ENCODE peak calls at places on chromosome 7, in five cellular contexts. I is endothelial cell, T is transverse colon, J is cardiac fibroblast, R is WTC11. U is an unnamed sample.
A peak's percentile ranks its signal among the peaks of the same experiment; 100 is the strongest.

GRCh38 chr7:128115326-128115820 is 84.1 kb upstream of the LRRC4 start:
- DNase-seq in I (no peak), T (no peak), J (peak; percentile 32), R (no peak), U (no peak)

GRCh38 chr7:43808410-43808809 is 49.9 kb downstream of the BLVRA start:
- DNase-seq in I (no peak), T (no peak), J (no peak), R (no peak), U (no peak)

GRCh38 chr7:157444011-157444842 is 107.4 kb downstream of the DNAJB6 start:
- DNase-seq in R (no peak), I (no peak), J (no peak), T (no peak), U (no peak)

GRCh38 chr7:141696386-141696785 is 5.6 kb downstream of the DENND11 start:
- DNase-seq in J (no peak), R (no peak), T (no peak), I (no peak), U (no peak)

GRCh38 chr7:135998081-135998480 is 20.9 kb upstream of the MTPN start:
- DNase-seq in R (no peak), T (no peak), I (no peak), J (no peak), U (no peak)

GRCh38 chr7:78702770-78703169 is 750.7 kb downstream of the MAGI2 start:
- DNase-seq in I (no peak), R (no peak), J (peak; percentile 93), T (no peak), U (no peak)

GRCh38 chr7:117946201-117946633 is 73.0 kb upstream of the CTTNBP2 start:
- DNase-seq in R (no peak), T (no peak), J (no peak), I (no peak), U (no peak)

GRCh38 chr7:114758661-114759227 is 163.2 kb upstream of the MDFIC start:
- DNase-seq in T (no peak), J (no peak), I (no peak), R (no peak), U (no peak)

GRCh38 chr7:91759205-91759863 is 121.2 kb downstream of the MTERF1 start:
- DNase-seq in T (peak; percentile 93), J (peak; percentile 71), R (peak; percentile 56), I (peak; percentile 29), U (no peak)

GRCh38 chr7:86925221-86925620 is 134.2 kb downstream of the ELAPOR2 start:
- DNase-seq in I (no peak), T (no peak), R (no peak), J (no peak), U (no peak)

GRCh38 chr7:132145466-132145865 is 430.8 kb downstream of the PLXNA4 start:
- DNase-seq in J (peak; percentile 60), T (no peak), I (no peak), R (no peak), U (peak; percentile 56)

GRCh38 chr7:129222064-129222463 is 2.8 kb upstream of the AHCYL2 start:
- DNase-seq in I (peak; percentile 21), J (no peak), T (no peak), R (no peak), U (peak; percentile 79)

GRCh38 chr7:149468208-149468607 is 7.3 kb upstream of the ZNF777 start:
- DNase-seq in R (no peak), T (no peak), J (peak; percentile 47), I (no peak), U (no peak)

GRCh38 chr7:3606436-3606835 is 305.4 kb downstream of the SDK1 start:
- DNase-seq in I (no peak), R (no peak), J (no peak), T (no peak), U (no peak)

GRCh38 chr7:129103561-129104324 is 40.8 kb upstream of the TSPAN33 start:
- DNase-seq in I (no peak), J (no peak), R (no peak), T (no peak), U (no peak)

GRCh38 chr7:127845497-127846214 is 185.6 kb downstream of the LRRC4 start:
- DNase-seq in J (no peak), I (no peak), T (no peak), R (no peak), U (no peak)

GRCh38 chr7:15747187-15748111 is 61.0 kb upstream of the MEOX2 start:
- DNase-seq in J (peak; percentile 27), R (no peak), I (no peak), T (no peak), U (no peak)

GRCh38 chr7:131544449-131545425 is 11.7 kb downstream of the PODXL start:
- DNase-seq in I (peak; percentile 44), R (no peak), T (no peak), J (peak; percentile 40), U (peak; percentile 43)

GRCh38 chr7:17948503-17949238 is 8.4 kb upstream of the SNX13 start:
- DNase-seq in I (no peak), J (peak; percentile 60), T (no peak), R (no peak), U (no peak)

GRCh38 chr7:5421626-5422323 is 1.9 kb downstream of the TNRC18 start:
- DNase-seq in R (no peak), J (peak; percentile 76), T (peak; percentile 64), I (peak; percentile 12), U (no peak)

GRCh38 chr7:36186841-36187240 is 33.8 kb downstream of the EEPD1 start:
- DNase-seq in T (no peak), I (no peak), R (no peak), J (no peak), U (no peak)

GRCh38 chr7:13278020-13278419 is 590.6 kb downstream of the ARL4A start:
- DNase-seq in R (no peak), J (no peak), I (no peak), T (no peak), U (no peak)

GRCh38 chr7:156219307-156220077 is 407.2 kb upstream of the SHH start:
- DNase-seq in J (no peak), T (no peak), R (no peak), I (no peak), U (no peak)

GRCh38 chr7:156217803-156218202 is 405.5 kb upstream of the SHH start:
- DNase-seq in J (no peak), T (no peak), I (no peak), R (no peak), U (no peak)

GRCh38 chr7:156220701-156221100 is 408.4 kb upstream of the SHH start:
- DNase-seq in J (no peak), I (no peak), R (no peak), T (no peak), U (no peak)

GRCh38 chr7:156220078-156220605 is 407.9 kb upstream of the SHH start:
- DNase-seq in J (no peak), I (no peak), R (no peak), T (no peak), U (no peak)

DNA sequence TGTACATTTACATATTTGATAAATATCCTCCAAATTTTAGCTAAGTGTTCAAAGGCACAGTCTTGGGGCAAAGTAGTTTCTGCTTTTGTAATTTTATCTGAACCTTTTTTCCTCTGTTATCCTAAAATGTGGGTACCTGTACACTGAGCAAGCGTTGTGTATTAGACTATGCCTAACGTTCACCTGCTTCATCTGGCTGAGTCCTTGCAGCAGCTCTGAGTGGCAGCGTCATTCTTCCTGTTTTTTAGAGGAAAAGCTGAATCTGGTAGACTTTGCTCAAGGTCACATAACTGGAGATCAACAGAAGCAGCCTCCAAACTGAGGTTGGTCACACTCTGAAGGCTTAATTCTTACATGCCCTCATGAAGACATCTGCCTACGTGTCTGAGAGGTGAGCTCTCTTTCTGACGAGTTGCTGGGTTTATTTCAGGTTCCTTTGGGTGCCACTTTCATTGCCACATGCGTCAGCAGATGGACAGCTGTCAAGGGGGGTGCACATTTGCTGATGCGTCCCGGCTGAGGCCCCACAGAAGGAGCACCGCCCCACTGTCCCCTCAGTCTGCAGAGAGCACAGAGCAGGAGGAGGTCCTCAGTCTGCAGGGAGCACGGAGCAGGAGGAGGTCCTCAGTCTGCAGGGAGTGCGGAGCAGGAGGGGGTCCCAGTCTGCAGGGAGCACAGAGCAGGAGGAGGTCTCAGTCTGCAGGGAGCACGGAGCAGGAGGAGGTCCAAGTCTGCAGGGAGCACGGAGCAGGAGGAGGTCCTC is 406.5 kb upstream of the SHH start:
- DNase-seq in J (no peak), T (no peak), I (no peak), R (no peak), U (no peak)
- TF ChIP-seq CTCF in J (no peak), T (no peak), I (no peak), R (no peak), U (no peak)

GRCh38 chr7:112404321-112404720 is 45.9 kb upstream of the IFRD1 start:
- DNase-seq in J (no peak), T (no peak), I (no peak), R (no peak), U (no peak)
- TF ChIP-seq CTCF in J (no peak), T (no peak), I (no peak), R (no peak), U (no peak)

GRCh38 chr7:100825215-100825671 is 2.1 kb downstream of the EPHB4 start:
- DNase-seq in J (peak; percentile 33), T (no peak), R (no peak), I (peak; percentile 53), U (no peak)

GRCh38 chr7:100826546-100827329 is 585 bp downstream of the EPHB4 start:
- DNase-seq in J (peak; percentile 29), R (peak; percentile 31), I (no peak), T (no peak), U (no peak)

GRCh38 chr7:100824499-100825214 is 2.7 kb downstream of the EPHB4 start:
- DNase-seq in I (no peak), J (no peak), R (no peak), T (no peak), U (no peak)

GRCh38 chr7:100827330-100828226 is at the start of gene EPHB4:
- DNase-seq in I (peak; percentile 87), T (peak; percentile 83), R (peak; percentile 90), J (peak; percentile 85), U (no peak)

DNA sequence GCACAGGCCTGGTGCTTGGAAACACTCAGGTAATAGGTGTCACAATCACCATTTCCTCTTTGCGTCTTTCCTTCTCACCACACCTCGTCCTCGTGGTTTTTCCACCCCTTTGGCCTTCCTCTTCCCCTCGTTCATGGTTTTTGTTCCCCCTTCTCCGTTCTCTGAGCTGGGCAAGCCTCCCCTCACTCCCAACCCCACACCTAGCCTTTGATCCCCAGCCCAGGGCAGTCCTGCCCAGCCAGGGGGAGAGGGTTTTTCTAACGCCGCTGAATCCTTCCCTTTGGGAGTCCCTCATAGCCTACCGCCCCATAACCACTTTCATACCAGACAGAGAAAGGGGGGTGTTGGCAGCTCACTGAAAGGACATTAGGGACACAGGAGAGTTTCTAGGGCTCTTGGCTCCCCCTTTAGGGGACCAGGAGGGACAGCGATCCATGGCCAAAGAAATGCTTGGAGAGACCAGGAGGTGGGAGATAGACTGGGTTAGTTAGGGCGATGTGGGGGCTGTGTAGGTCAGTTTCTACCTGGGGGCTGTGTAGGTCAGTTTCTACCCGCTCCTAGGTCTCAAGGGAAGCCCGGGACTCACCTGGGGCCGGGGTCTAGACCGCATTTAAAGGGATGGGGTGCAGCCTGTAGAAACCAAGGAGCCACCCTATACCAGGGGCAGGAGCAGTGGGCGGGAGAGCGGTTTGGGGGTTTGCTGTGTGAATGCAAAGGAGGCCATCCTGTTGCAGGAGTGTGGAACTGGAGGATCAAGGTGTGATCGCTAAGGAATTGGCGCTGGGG is 1.4 kb downstream of the EPHB4 start:
- DNase-seq in I (no peak), J (peak; percentile 54), T (no peak), R (no peak), U (peak; percentile 24)
- TF ChIP-seq CTCF in I (no peak), J (peak; percentile 19), T (no peak), R (no peak), U (peak; percentile 41)

DNA sequence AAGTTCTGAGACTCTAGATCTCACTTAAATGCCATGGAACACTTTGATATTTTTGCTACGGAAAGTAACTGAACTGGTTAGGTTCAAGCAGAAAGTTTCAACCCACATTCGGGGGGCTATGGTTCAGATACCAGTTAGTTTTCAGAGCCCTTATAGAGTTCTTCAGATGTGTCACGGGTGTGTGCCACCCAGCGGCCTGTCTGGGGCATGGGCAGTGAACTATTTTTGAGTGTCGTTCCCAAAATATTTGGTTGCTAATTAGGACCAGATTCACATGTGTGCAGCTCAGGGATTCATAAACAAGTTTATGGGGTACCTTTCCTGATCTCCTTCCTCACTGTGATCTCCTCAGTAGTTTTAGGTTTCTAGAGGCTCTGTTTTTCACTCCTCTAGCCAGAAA is 271.9 kb downstream of the C7orf25 start:
- DNase-seq in T (no peak), J (no peak), R (no peak), I (no peak), U (no peak)
- TF ChIP-seq CTCF in T (no peak), J (no peak), R (no peak), I (no peak), U (no peak)

U was measured in WERI-Rb-1.